ENCODE peak calls at places on chromosomes 7 and 10, in seven cellular contexts. V is Calu3, S is nephron progenitor cell, U is left lobe of liver, E is skeletal muscle cell, X is AG04450, I is cardiac fibroblast. D is an unnamed sample.

GRCh38 chr10:63773106-63773505 is 251.9 kb downstream of the REEP3 start:
- DNase-seq in E (no peak), U (no peak), V (no peak), I (no peak), S (no peak), X (no peak), D (no peak)

GRCh38 chr10:109187677-109188076 is 735.6 kb downstream of the XPNPEP1 start:
- DNase-seq in V (no peak), X (peak), U (no peak), E (peak), S (no peak), I (peak), D (no peak)

GRCh38 chr7:27113991-27114866 is 11.7 kb upstream of the HOXA2 start:
- DNase-seq in X (no peak), I (no peak), V (peak), S (peak), U (no peak), E (no peak), D (no peak)

GRCh38 chr10:119197921-119198320 is 9.4 kb upstream of the GRK5 start:
- DNase-seq in E (no peak), V (no peak), X (no peak), U (no peak), I (peak), S (no peak), D (peak)

GRCh38 chr10:61115874-61116273 is 171.9 kb upstream of the RHOBTB1 start:
- DNase-seq in S (no peak), U (no peak), V (no peak), I (no peak), E (no peak), X (no peak), D (no peak)

GRCh38 chr7:16271990-16272665 is 149.2 kb downstream of the CRPPA start:
- DNase-seq in S (no peak), U (no peak), X (no peak), I (peak), E (no peak), V (peak), D (no peak)

GRCh38 chr7:26443761-26444160 is 152.1 kb downstream of the SNX10 start:
- DNase-seq in S (no peak), X (no peak), E (no peak), I (no peak), U (no peak), V (no peak), D (no peak)

GRCh38 chr7:98250789-98251188 is 1.2 kb downstream of the TECPR1 start:
- DNase-seq in X (no peak), V (no peak), S (no peak), E (no peak), U (no peak), I (no peak), D (no peak)

GRCh38 chr10:87550741-87551140 is 46.0 kb downstream of the MINPP1 start:
- DNase-seq in I (no peak), V (no peak), E (no peak), S (no peak), X (no peak), U (no peak), D (no peak)

GRCh38 chr7:140238778-140239652 is 62.2 kb upstream of the KDM7A start:
- DNase-seq in U (no peak), X (no peak), E (no peak), V (peak), I (no peak), S (no peak), D (no peak)

GRCh38 chr7:126856691-126857291 is 395.9 kb downstream of the GRM8 start:
- DNase-seq in I (peak), X (no peak), S (no peak), U (no peak), E (no peak), V (no peak), D (peak)

GRCh38 chr7:105849122-105849855 is 27.1 kb downstream of the ATXN7L1 start:
- DNase-seq in X (no peak), E (no peak), I (peak), U (no peak), V (no peak), S (no peak), D (peak)

GRCh38 chr7:131327049-131327625 is 539 bp upstream of the MKLN1 start:
- DNase-seq in E (peak), X (no peak), S (no peak), U (no peak), V (peak), I (peak), D (peak)

GRCh38 chr10:68957654-68958053 is 1.7 kb downstream of the DDX21 start:
- DNase-seq in U (no peak), V (no peak), E (no peak), X (no peak), I (peak), S (no peak), D (no peak)

GRCh38 chr10:100743626-100744135 is 1.7 kb upstream of the PAX2 start:
- DNase-seq in E (no peak), S (peak), U (peak), I (peak), V (no peak), X (no peak), D (peak)

GRCh38 chr10:76010703-76011102 is 579.3 kb downstream of the LRMDA start:
- DNase-seq in S (no peak), V (no peak), E (no peak), I (no peak), X (no peak), U (no peak), D (no peak)

GRCh38 chr7:16129431-16130126 is 291.8 kb downstream of the CRPPA start:
- DNase-seq in V (peak), U (no peak), X (peak), S (no peak), I (peak), E (peak), D (no peak)

GRCh38 chr7:121604627-121605296 is 208.7 kb upstream of the FAM3C start:
- DNase-seq in X (no peak), E (peak), V (peak), U (no peak), I (peak), S (no peak), D (no peak)

GRCh38 chr10:77601488-77601887 is 36.1 kb downstream of the KCNMA1 start:
- DNase-seq in V (no peak), X (no peak), E (no peak), I (no peak), S (no peak), U (peak), D (no peak)

GRCh38 chr7:129013048-129013721 is 41.7 kb downstream of the TNPO3 start:
- DNase-seq in V (no peak), I (no peak), S (no peak), X (no peak), E (no peak), U (no peak), D (no peak)

GRCh38 chr10:790821-791551 is 101.5 kb upstream of the DIP2C start:
- DNase-seq in E (no peak), U (peak), V (no peak), S (no peak), I (no peak), X (no peak), D (no peak)

GRCh38 chr10:126964190-126964589 is 59.0 kb downstream of the DOCK1 start:
- DNase-seq in I (no peak), V (no peak), E (no peak), X (no peak), S (no peak), U (no peak), D (no peak)

GRCh38 chr7:138885383-138886147 is 87.6 kb upstream of the ATP6V0A4 start:
- DNase-seq in S (no peak), I (no peak), V (no peak), E (no peak), X (no peak), U (no peak), D (peak)

GRCh38 chr10:95601116-95601719 is 40.0 kb upstream of the SORBS1 start:
- DNase-seq in X (peak), U (peak), V (peak), S (peak), I (peak), E (peak), D (peak)